ENCODE peak calls at places on chromosome 5, in four cellular contexts. E is K562, K is WTC11, R is HepG2. D is an unnamed sample.

GRCh38 chr5:74017786-74018211 is 391.8 kb downstream of the ARHGEF28 start:
- DNase-seq in E (no peak), K (no peak), R (no peak), D (no peak)

GRCh38 chr5:127757576-127757975 is 54.4 kb downstream of the CCDC192 start:
- DNase-seq in E (no peak), K (no peak), R (no peak), D (peak)

GRCh38 chr5:157574456-157575095 is 999 bp downstream of the ADAM19 start:
- DNase-seq in E (no peak), K (peak), R (no peak), D (no peak)

GRCh38 chr5:110769282-110769681 is 30.5 kb downstream of the SLC25A46 start:
- DNase-seq in E (no peak), K (no peak), R (no peak), D (no peak)

GRCh38 chr5:80220268-80220897 is 35.5 kb downstream of the SERINC5 start:
- DNase-seq in E (no peak), K (no peak), R (no peak), D (no peak)

GRCh38 chr5:78568212-78568611 is 80.4 kb downstream of the LHFPL2 start:
- DNase-seq in E (no peak), K (no peak), R (no peak), D (no peak)

GRCh38 chr5:33776151-33776550 is 115.6 kb downstream of the ADAMTS12 start:
- DNase-seq in E (no peak), K (no peak), R (no peak), D (no peak)

GRCh38 chr5:167573274-167574127 is 717.9 kb upstream of the WWC1 start:
- DNase-seq in E (no peak), K (peak), R (no peak), D (no peak)

GRCh38 chr5:115460476-115460875 is 84.1 kb downstream of the FEM1C start:
- DNase-seq in E (no peak), K (no peak), R (no peak), D (peak)

GRCh38 chr5:174735498-174736350 is 11.3 kb downstream of the MSX2 start:
- DNase-seq in E (peak), K (peak), R (peak), D (no peak)

GRCh38 chr5:128002420-128002819 is 81.1 kb upstream of the SLC12A2 start:
- DNase-seq in E (no peak), K (no peak), R (no peak), D (no peak)

DNA sequence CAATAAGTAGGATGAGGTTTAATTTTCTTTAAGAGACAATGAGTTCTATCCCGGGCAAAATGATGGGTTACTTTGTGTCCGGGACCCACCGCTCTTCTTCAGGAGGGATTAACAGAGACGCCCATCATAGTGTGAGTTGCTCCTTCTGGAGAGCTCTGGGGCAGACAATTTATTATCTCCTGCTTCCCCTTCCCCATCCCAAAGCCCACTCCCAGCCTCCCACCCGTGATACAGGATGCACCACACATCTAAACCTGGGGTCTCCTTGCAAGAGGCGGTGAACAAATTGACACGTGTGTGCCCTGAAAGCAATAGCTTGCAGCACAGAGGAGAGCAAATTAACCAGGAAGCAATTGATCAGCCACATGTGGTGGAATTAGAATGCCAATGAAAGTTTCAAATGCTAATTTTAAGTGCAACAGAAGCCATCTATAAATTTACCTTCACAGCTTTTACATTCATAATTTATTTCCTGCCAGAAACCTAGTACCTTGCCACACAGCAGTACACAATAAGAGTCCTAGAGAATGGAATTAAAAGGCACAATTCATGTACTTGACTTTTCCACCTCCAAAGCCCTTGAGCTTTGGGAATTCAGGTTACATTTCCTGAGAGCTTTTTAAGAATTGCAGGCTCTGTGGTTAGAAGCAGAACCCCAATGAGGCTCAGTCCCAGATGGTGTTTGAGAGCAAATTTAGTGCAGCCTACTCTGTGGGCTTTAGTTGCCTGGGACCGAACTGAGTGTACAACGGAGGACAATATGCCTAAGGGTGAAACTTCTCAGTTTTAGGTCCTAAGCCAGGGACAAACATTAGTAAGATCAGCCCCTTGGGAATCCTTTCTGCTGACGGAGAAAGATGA is 399.6 kb downstream of the MED10 start:
- DNase-seq in E (no peak), K (no peak), R (no peak), D (no peak)
- TF ChIP-seq CBFB in E (no peak), K (no peak), R (no peak), D (no peak)

GRCh38 chr5:149839761-149840160 is 104.8 kb downstream of the PDE6A start:
- DNase-seq in E (no peak), K (no peak), R (no peak), D (no peak)
- TF ChIP-seq CBFB in E (no peak), K (no peak), R (no peak), D (no peak)

GRCh38 chr5:135355182-135355581 is 43.8 kb downstream of the MACROH2A1 start:
- DNase-seq in E (no peak), K (no peak), R (no peak), D (no peak)

GRCh38 chr5:135356522-135357318 is 42.3 kb downstream of the MACROH2A1 start:
- DNase-seq in E (no peak), K (no peak), R (no peak), D (no peak)

GRCh38 chr5:135350536-135350935 is 48.5 kb downstream of the MACROH2A1 start:
- DNase-seq in E (no peak), K (no peak), R (no peak), D (no peak)

GRCh38 chr5:135349886-135350285 is 49.1 kb downstream of the MACROH2A1 start:
- DNase-seq in E (no peak), K (no peak), R (no peak), D (no peak)

GRCh38 chr5:135353952-135354721 is 44.9 kb downstream of the MACROH2A1 start:
- DNase-seq in E (no peak), K (no peak), R (no peak), D (no peak)
- TF ChIP-seq CBFB in E (no peak), K (no peak), R (no peak), D (no peak)

DNA sequence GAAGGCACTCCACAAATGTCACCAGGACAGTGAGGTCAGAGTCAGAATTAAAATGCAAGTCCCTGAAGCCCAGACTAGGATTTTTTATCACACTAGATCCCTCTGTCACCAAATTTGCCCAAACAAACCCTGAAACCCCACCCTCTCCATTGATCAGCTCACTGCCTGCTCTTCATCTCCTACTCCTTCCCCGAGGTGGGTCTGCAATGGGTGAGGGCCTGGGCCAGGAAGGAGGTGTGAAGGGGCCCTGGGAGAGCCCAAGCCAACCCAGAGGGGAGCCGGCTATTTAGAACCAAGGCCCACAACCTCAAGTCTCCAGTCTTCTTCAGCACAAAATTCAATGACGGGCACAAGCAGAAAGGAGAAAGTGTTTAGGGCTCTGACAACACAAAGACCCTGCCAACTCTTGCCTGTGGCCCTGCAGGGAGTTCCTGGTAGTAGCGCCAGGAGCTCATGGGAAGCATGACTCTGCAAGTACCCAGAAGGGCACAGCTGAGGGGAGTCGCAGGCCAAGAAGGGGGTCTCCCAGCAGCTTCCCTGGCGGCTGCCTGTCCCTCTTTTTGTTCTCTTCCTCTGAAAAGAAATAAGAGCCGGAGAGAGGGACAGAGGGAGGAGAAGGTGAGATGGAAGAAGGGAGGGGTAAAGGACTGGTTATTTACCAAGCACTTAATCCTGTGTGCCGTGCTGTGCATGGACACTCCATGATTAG is 5.5 kb downstream of the FOXI1 start:
- DNase-seq in E (no peak), K (no peak), R (no peak), D (no peak)
- TF ChIP-seq CBFB in E (no peak), K (no peak), R (no peak), D (no peak)